ENCODE peak calls at places on chromosomes 3 and 15, in five cellular contexts. Y, B, Z, U and V are unnamed samples.

GRCh38 chr3:16849240-16849639 is 35.5 kb upstream of the PLCL2 start:
- DNase-seq in Y (no peak), U (peak; percentile 75), Z (no peak), B (peak; percentile 37), V (peak; percentile 73)

GRCh38 chr15:47987908-47988532 is 132.8 kb upstream of the SLC24A5 start:
- DNase-seq in U (peak; percentile 82), B (peak; percentile 85), Y (peak; percentile 80), Z (peak; percentile 32), V (peak; percentile 31)

GRCh38 chr3:137583256-137583655 is 180.9 kb upstream of the SOX14 start:
- DNase-seq in B (no peak), Z (no peak), U (no peak), Y (no peak), V (no peak)

GRCh38 chr3:137972401-137972800 is 37.6 kb upstream of the CLDN18 start:
- DNase-seq in U (no peak), Y (no peak), B (no peak), Z (no peak), V (no peak)

GRCh38 chr3:50259432-50260026 is 9.4 kb upstream of the SEMA3B start:
- DNase-seq in Z (no peak), Y (no peak), B (no peak), U (no peak), V (no peak)

GRCh38 chr3:164418426-164418825 is 659.9 kb downstream of the SI start:
- DNase-seq in B (no peak), Z (no peak), U (no peak), Y (no peak), V (no peak)

GRCh38 chr3:183349421-183350157 is 78.8 kb downstream of the MCF2L2 start:
- DNase-seq in Y (no peak), B (no peak), U (no peak), Z (no peak), V (no peak)

GRCh38 chr15:101091080-101092017 is 160.5 kb downstream of the CHSY1 start:
- DNase-seq in B (peak; percentile 92), Z (peak; percentile 17), U (no peak), Y (peak; percentile 79), V (peak; percentile 79)

GRCh38 chr3:197854596-197855343 is 63.7 kb downstream of the LRCH3 start:
- DNase-seq in Y (peak; percentile 84), U (peak; percentile 92), Z (peak; percentile 90), B (peak; percentile 96), V (peak; percentile 94)

GRCh38 chr15:90099868-90100854 is 2.1 kb downstream of the IDH2 start:
- DNase-seq in Y (peak; percentile 94), B (no peak), Z (peak; percentile 56), U (no peak), V (peak; percentile 70)

GRCh38 chr3:113234688-113235260 is 23.4 kb downstream of the BOC start:
- DNase-seq in Z (peak; percentile 31), U (no peak), B (no peak), Y (peak; percentile 27), V (no peak)

GRCh38 chr15:42101861-42102260 is 7.5 kb upstream of the PLA2G4D start:
- DNase-seq in Y (peak; percentile 30), U (no peak), Z (no peak), B (no peak), V (peak; percentile 36)
- H3K79me2 ChIP-seq in Y (no peaks in the 10 kb centered on the region), U (no peaks in the 10 kb centered on the region), Z (no peaks in the 10 kb centered on the region), B (no peaks in the 10 kb centered on the region), V (no peaks in the 10 kb centered on the region)

GRCh38 chr3:129555176-129555575 is 12.2 kb downstream of the H1-8 start:
- DNase-seq in Y (no peak), B (no peak), Z (no peak), U (no peak), V (no peak)
- H3K4me1 ChIP-seq in Y (peaks cover 24% of the 10 kb centered on the region), B (peaks cover 37% of the 10 kb centered on the region), Z (peaks cover 14% of the 10 kb centered on the region), U (peaks cover 10% of the 10 kb centered on the region), V (peaks cover 31% of the 10 kb centered on the region)

GRCh38 chr3:172103724-172104123 is 64.3 kb downstream of the FNDC3B start:
- DNase-seq in Y (peak; percentile 86), U (no peak), Z (peak; percentile 82), B (no peak), V (peak; percentile 96)
- H3K79me2 ChIP-seq in Y (peaks cover 100% of the 10 kb centered on the region), U (peaks cover 95% of the 10 kb centered on the region), Z (peaks cover 98% of the 10 kb centered on the region), B (peaks cover 89% of the 10 kb centered on the region), V (peaks cover 100% of the 10 kb centered on the region)

DNA sequence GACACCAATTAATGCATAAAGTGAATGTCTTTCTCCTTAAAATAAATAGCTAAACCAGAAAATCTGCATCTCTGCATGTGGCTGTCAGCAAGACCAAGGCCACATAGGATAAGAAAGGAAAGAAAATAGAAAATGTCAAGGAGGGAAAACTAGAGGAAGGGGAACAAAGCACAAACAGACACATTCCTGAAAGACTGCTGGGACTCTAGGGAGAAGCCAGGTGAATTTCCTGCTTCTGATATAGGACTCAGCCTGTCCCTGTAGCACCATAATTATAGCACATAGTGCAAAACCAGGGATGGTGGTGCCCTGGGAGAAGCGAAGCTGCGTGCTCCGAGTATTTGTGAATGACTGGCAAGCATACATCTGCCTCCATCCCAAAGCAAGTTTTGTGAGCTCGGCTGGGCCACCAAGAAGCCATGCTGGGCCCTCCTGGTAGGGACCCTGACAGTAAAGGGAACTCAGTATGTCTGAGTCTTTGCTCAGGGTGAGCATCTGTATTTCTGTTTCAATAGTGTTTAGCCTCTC is 14.2 kb downstream of the FSTL1 start:
- DNase-seq in B (no peak), Y (no peak), U (peak; percentile 40), Z (no peak), V (no peak)
- H3K4me1 ChIP-seq in B (peaks cover 57% of the 10 kb centered on the region), Y (peaks cover 100% of the 10 kb centered on the region), U (peaks cover 31% of the 10 kb centered on the region), Z (peaks cover 13% of the 10 kb centered on the region), V (peaks cover 88% of the 10 kb centered on the region)

DNA sequence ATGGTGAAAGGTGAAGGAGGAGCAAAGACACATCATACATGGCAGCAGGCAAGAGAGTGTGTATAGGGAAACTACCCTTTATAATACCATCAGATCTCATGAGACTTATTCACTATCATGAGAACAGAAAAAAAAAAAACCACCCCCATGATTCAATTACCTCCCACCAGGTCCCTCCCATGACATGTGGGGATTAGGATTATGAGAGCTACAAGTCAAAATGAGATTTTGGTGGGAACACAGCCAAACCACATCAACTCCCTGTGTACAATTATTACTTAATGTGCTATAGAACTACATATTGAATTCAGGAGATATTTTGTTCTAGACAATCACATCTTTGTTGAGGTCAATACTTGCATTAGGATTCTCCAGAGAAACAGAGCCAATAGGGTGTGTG is 313.4 kb downstream of the CNTN6 start:
- DNase-seq in Z (no peak), B (no peak), U (no peak), Y (no peak), V (no peak)
- H3K79me2 ChIP-seq in Z (no peaks in the 10 kb centered on the region), B (no peaks in the 10 kb centered on the region), U (no peaks in the 10 kb centered on the region), Y (no peaks in the 10 kb centered on the region), V (no peaks in the 10 kb centered on the region)

DNA sequence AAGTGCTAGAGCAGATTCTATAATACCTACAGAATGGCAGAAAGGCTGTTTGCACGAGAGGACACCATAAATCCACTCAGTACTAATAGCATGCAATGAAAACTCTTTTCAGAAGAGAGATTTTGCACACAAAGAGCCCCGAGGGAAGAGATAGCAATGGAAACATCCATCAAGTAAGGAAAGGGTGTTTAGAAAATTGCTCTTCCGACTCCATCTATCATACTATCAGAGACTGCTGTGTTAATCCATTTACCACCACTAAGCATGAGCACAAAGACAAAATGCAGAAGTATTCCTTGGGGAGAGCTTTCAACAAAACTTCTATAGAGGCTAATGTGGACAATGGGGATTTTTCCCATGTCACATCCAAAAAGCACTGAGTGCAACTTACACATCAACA is 72.1 kb upstream of the PLAAT1 start:
- DNase-seq in B (no peak), Z (no peak), U (no peak), Y (no peak), V (no peak)
- H3K4me1 ChIP-seq in B (no peaks in the 10 kb centered on the region), Z (no peaks in the 10 kb centered on the region), U (no peaks in the 10 kb centered on the region), Y (no peaks in the 10 kb centered on the region), V (no peaks in the 10 kb centered on the region)

GRCh38 chr3:135056733-135057310 is 261.8 kb downstream of the EPHB1 start:
- DNase-seq in U (no peak), B (no peak), Y (no peak), Z (no peak), V (no peak)
- H3K79me2 ChIP-seq in U (no peaks in the 10 kb centered on the region), B (no peaks in the 10 kb centered on the region), Y (no peaks in the 10 kb centered on the region), Z (no peaks in the 10 kb centered on the region), V (no peaks in the 10 kb centered on the region)

DNA sequence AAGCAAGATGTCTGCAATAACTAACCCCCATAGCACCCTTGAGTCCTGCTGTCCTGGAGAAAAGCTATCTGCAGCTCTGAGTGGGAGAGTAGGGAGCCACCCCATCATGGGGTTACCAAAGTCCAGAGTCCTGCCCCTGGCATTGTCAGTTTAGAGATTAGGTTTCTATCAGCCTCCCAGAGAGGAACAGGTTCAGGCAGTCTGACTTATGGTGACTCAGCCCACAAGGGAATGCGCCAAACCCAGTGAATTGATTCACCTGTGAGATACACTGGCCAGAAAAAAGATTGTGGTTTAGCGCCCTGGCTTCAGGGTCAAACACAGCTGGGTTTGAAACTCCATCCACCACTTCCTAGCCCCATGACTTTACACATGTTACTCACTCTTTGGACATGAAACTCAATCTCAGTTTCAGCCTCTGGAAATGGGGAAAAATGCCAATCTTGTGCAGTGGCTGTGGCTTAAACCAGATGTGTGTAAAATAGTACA is 263.6 kb upstream of the HES1 start:
- DNase-seq in Y (peak; percentile 63), Z (peak; percentile 100), U (no peak), B (peak; percentile 94), V (peak; percentile 99)
- H3K4me1 ChIP-seq in Y (no peaks in the 10 kb centered on the region), Z (peaks cover 71% of the 10 kb centered on the region), U (peaks cover 20% of the 10 kb centered on the region), B (peaks cover 17% of the 10 kb centered on the region), V (peaks cover 37% of the 10 kb centered on the region)

GRCh38 chr3:32542807-32543206 is 27.9 kb downstream of the DYNC1LI1 start:
- DNase-seq in U (no peak), Z (no peak), B (no peak), Y (no peak), V (no peak)

GRCh38 chr3:32551087-32551486 is 19.6 kb downstream of the DYNC1LI1 start:
- DNase-seq in Y (no peak), Z (no peak), U (no peak), B (no peak), V (no peak)

GRCh38 chr3:32540899-32541298 is 29.8 kb downstream of the DYNC1LI1 start:
- DNase-seq in Y (no peak), B (no peak), Z (no peak), U (no peak), V (no peak)

GRCh38 chr3:32544894-32545293 is 25.8 kb downstream of the DYNC1LI1 start:
- DNase-seq in Z (no peak), Y (peak; percentile 17), U (no peak), B (peak; percentile 26), V (no peak)

GRCh38 chr3:32545305-32545704 is 25.4 kb downstream of the DYNC1LI1 start:
- DNase-seq in B (no peak), Y (no peak), U (no peak), Z (no peak), V (no peak)
- H3K79me2 ChIP-seq in B (peaks cover 20% of the 10 kb centered on the region), Y (peaks cover 93% of the 10 kb centered on the region), U (peaks cover 63% of the 10 kb centered on the region), Z (peaks cover 67% of the 10 kb centered on the region), V (peaks cover 66% of the 10 kb centered on the region)

DNA sequence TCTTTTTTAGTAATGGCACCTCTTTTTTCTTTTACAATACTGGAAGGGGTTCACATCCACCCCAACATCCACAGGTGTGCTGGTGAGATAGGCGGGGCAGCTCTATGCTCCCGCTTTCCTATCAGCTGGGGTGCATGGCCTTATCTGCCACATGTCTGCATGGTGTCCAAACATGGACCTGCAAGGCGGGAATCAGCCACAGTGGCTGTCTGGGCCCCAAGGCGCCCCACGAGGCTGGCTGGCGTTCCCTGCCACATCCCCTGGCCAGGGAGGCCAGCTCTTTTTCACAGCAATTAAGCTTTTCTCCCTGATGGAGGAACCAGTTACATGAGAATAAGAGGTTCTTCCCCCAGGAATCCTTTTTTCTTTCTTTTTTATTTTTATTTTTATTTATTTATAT is 30.9 kb upstream of the GOLGA6L2 start:
- DNase-seq in Y (no peak), Z (no peak), U (no peak), B (no peak), V (no peak)
- H3K4me1 ChIP-seq in Y (no peaks in the 10 kb centered on the region), Z (no peaks in the 10 kb centered on the region), U (no peaks in the 10 kb centered on the region), B (no peaks in the 10 kb centered on the region), V (no peaks in the 10 kb centered on the region)